ENCODE peak calls at places on chromosomes 5 and 9, in nine cellular contexts. Y, G, L, A, P, O, R, X and I are unnamed samples.

GRCh38 chr5:132457371-132458225 is 33.0 kb downstream of the IRF1 start:
- DNase-seq in Y (no peak), G (no peak), L (no peak), A (no peak), P (no peak), O (no peak), R (no peak), X (no peak), I (peak; percentile 90)

GRCh38 chr9:130347036-130347435 is 81.5 kb downstream of the HMCN2 start:
- DNase-seq in Y (no peak), G (no peak), L (no peak), A (no peak), P (no peak), O (no peak), R (no peak), X (no peak), I (peak; percentile 52)

GRCh38 chr9:135804588-135805421 is 102.5 kb downstream of the CAMSAP1 start:
- DNase-seq in Y (no peak), G (no peak), L (no peak), A (no peak), P (no peak), O (no peak), R (no peak), X (no peak), I (no peak)

GRCh38 chr9:4225291-4226119 is 74.4 kb downstream of the GLIS3 start:
- DNase-seq in Y (no peak), G (no peak), L (no peak), A (no peak), P (no peak), O (no peak), R (no peak), X (no peak), I (no peak)

GRCh38 chr5:82793808-82794419 is 283.3 kb downstream of the TMEM167A start:
- DNase-seq in Y (no peak), G (no peak), L (peak; percentile 15), A (peak; percentile 17), P (no peak), O (no peak), R (no peak), X (peak; percentile 40), I (no peak)

GRCh38 chr5:52746539-52746938 is 41.2 kb upstream of the ITGA1 start:
- DNase-seq in Y (no peak), G (no peak), L (no peak), A (no peak), P (no peak), O (no peak), R (no peak), X (no peak), I (no peak)

GRCh38 chr5:82307431-82307830 is 29.3 kb upstream of the RPS23 start:
- DNase-seq in Y (no peak), G (no peak), L (no peak), A (no peak), P (no peak), O (no peak), R (no peak), X (no peak), I (no peak)

GRCh38 chr5:72453260-72453775 is 53.9 kb downstream of the ZNF366 start:
- DNase-seq in Y (no peak), G (no peak), L (peak; percentile 10), A (no peak), P (no peak), O (no peak), R (no peak), X (no peak), I (no peak)

GRCh38 chr9:95778957-95779356 is 96.5 kb upstream of the ERCC6L2 start:
- DNase-seq in Y (no peak), G (no peak), L (no peak), A (no peak), P (no peak), O (no peak), R (no peak), X (no peak), I (no peak)

GRCh38 chr9:107816187-107817021 is 326.8 kb upstream of the KLF4 start:
- DNase-seq in Y (no peak), G (no peak), L (no peak), A (no peak), P (no peak), O (no peak), R (no peak), X (no peak), I (no peak)

GRCh38 chr5:147558826-147559225 is 49.0 kb upstream of the DPYSL3 start:
- DNase-seq in Y (peak; percentile 86), G (peak; percentile 66), L (peak; percentile 58), A (no peak), P (no peak), O (no peak), R (no peak), X (peak; percentile 60), I (no peak)

GRCh38 chr9:78187763-78188495 is 47.9 kb upstream of the CEP78 start:
- DNase-seq in Y (no peak), G (no peak), L (no peak), A (no peak), P (no peak), O (no peak), R (no peak), X (no peak), I (no peak)

GRCh38 chr5:177472460-177473441 is 683 bp downstream of the DBN1 start:
- DNase-seq in Y (peak; percentile 82), G (no peak), L (no peak), A (peak; percentile 50), P (peak; percentile 46), O (peak; percentile 69), R (no peak), X (peak; percentile 66), I (peak; percentile 85)